ENCODE peak calls at places on chromosomes 11 and 22, in four cellular contexts. N is RPMI8226, Y is astrocyte of the spinal cord, X is cardiac fibroblast. R is an unnamed sample.

GRCh38 chr11:118060081-118060661 is 16.7 kb upstream of the TMPRSS4 start:
- DNase-seq in Y (no peak), X (no peak), N (peak), R (no peak)

GRCh38 chr22:27724706-27725105 is 76.8 kb downstream of the MN1 start:
- DNase-seq in X (no peak), N (no peak), Y (no peak), R (no peak)

GRCh38 chr11:35348898-35349687 is 70.3 kb downstream of the SLC1A2 start:
- DNase-seq in Y (no peak), X (no peak), N (peak), R (no peak)

GRCh38 chr11:10386361-10386760 is 68.7 kb upstream of the AMPD3 start:
- DNase-seq in N (no peak), X (no peak), Y (no peak), R (no peak)

GRCh38 chr11:1054143-1055108 is 17.9 kb upstream of the MUC6 start:
- DNase-seq in N (no peak), X (no peak), Y (no peak), R (no peak)

GRCh38 chr11:64141081-64141783 is 24.7 kb downstream of the MACROD1 start:
- DNase-seq in N (no peak), Y (no peak), X (no peak), R (no peak)

GRCh38 chr11:1437500-1437899 is 47.8 kb downstream of the BRSK2 start:
- DNase-seq in N (no peak), Y (peak), X (peak), R (no peak)

GRCh38 chr11:128207861-128208321 is 379.5 kb downstream of the ETS1 start:
- DNase-seq in Y (peak), N (no peak), X (peak), R (peak)

GRCh38 chr11:34204396-34205279 is 99.2 kb downstream of the NAT10 start:
- DNase-seq in Y (peak), N (no peak), X (peak), R (peak)

GRCh38 chr22:41197808-41198585 is 7.1 kb upstream of the L3MBTL2 start:
- DNase-seq in N (peak), Y (no peak), X (peak), R (peak)

GRCh38 chr11:14380947-14381555 is 22.1 kb upstream of the RRAS2 start:
- DNase-seq in X (peak), N (peak), Y (peak), R (no peak)

GRCh38 chr11:102241026-102241425 is 76.3 kb upstream of the BIRC3 start:
- DNase-seq in X (peak), N (no peak), Y (peak), R (peak)

GRCh38 chr11:40032331-40032730 is 1427.1 kb downstream of the LRRC4C start:
- DNase-seq in N (no peak), Y (no peak), X (no peak), R (peak)

GRCh38 chr22:46418827-46419226 is 83.3 kb downstream of the TRMU start:
- DNase-seq in N (no peak), X (no peak), Y (no peak), R (no peak)

GRCh38 chr11:69497221-69497787 is 15.8 kb downstream of the LINC01488 start:
- DNase-seq in X (peak), N (no peak), Y (peak), R (peak)

GRCh38 chr11:130527648-130528300 is 79.3 kb downstream of the ADAMTS15 start:
- DNase-seq in N (no peak), X (peak), Y (peak), R (peak)

GRCh38 chr11:120660024-120660565 is 148.5 kb downstream of the GRIK4 start:
- DNase-seq in X (peak), N (peak), Y (peak), R (peak)

GRCh38 chr11:95134491-95134890 is 44.8 kb downstream of the ENDOD1 start:
- DNase-seq in Y (peak), X (peak), N (no peak), R (peak)

GRCh38 chr11:83666149-83666548 is 380.0 kb upstream of the CCDC90B start:
- DNase-seq in X (no peak), Y (no peak), N (no peak), R (peak)

GRCh38 chr22:41411021-41411851 is 29.5 kb downstream of the TEF start:
- DNase-seq in Y (no peak), X (no peak), N (no peak), R (no peak)

GRCh38 chr11:14872032-14872431 is 20.0 kb downstream of the CYP2R1 start:
- DNase-seq in Y (no peak), X (no peak), N (no peak), R (no peak)

GRCh38 chr11:36231300-36231699 is 57.9 kb downstream of the COMMD9 start:
- DNase-seq in X (peak), N (no peak), Y (peak), R (no peak)

GRCh38 chr11:31437742-31438435 is 68.2 kb downstream of the DNAJC24 start:
- DNase-seq in N (no peak), Y (peak), X (peak), R (peak)

GRCh38 chr11:109733245-109733644 is 311.3 kb downstream of the C11orf87 start:
- DNase-seq in N (no peak), Y (peak), X (peak), R (peak)

GRCh38 chr22:46596032-46596441 is 24.1 kb upstream of the GRAMD4 start:
- DNase-seq in N (no peak), X (no peak), Y (no peak), R (no peak)